ENCODE peak calls at places on chromosomes 11 and 22, in ten cellular contexts. I is DMS153; Z is fibroblast of the aortic adventitia; O is EL; U is activated CD4-positive, CD25-positive, alpha-beta regulatory T cell; V is NCI-H510A treated with DMSO at 0.1 percent for 48 hours; X is NCI-H146; G is stimulated activated CD4-positive, alpha-beta T cell treated with anti-CD3 and anti-CD28 coated beads, Interleukin-4, amount 100 ng/mL, for 48 hours; D is smooth muscle cell of the brain vasculature; P is PC-3. S is an unnamed sample.

GRCh38 chr11:83187463-83187862 is 6.0 kb upstream of the ANKRD42 start:
- DNase-seq in I (no peak), Z (no peak), O (no peak), U (no peak), V (no peak), X (no peak), G (no peak), D (no peak), P (no peak), S (no peak)

GRCh38 chr11:17077240-17077519 is 287 bp downstream of the RPS13 start:
- DNase-seq in I (no peak), Z (no peak), O (no peak), U (no peak), V (no peak), X (no peak), G (no peak), D (no peak), P (no peak), S (no peak)

GRCh38 chr11:66188580-66188979 is 79.9 kb upstream of the RAB1B start:
- DNase-seq in I (no peak), Z (peak), O (peak), U (no peak), V (no peak), X (no peak), G (no peak), D (no peak), P (peak), S (peak)

GRCh38 chr11:19953909-19954308 is 206.4 kb downstream of the DBX1 start:
- DNase-seq in I (peak), Z (peak), O (peak), U (no peak), V (peak), X (peak), G (no peak), D (peak), P (peak), S (peak)

GRCh38 chr11:18394928-18395734 is 768 bp downstream of the LDHA start:
- DNase-seq in I (no peak), Z (no peak), O (no peak), U (no peak), V (peak), X (peak), G (no peak), D (no peak), P (no peak), S (peak)

GRCh38 chr11:117872420-117872961 is 4.0 kb downstream of the FXYD6 start:
- DNase-seq in I (no peak), Z (no peak), O (no peak), U (no peak), V (no peak), X (no peak), G (no peak), D (no peak), P (no peak), S (no peak)

GRCh38 chr11:96267001-96267489 is 76.0 kb downstream of the MAML2 start:
- DNase-seq in I (no peak), Z (peak), O (no peak), U (no peak), V (no peak), X (no peak), G (no peak), D (no peak), P (no peak), S (no peak)

GRCh38 chr11:134626032-134626431 is 214.0 kb upstream of the B3GAT1 start:
- DNase-seq in I (no peak), Z (no peak), O (no peak), U (no peak), V (no peak), X (no peak), G (no peak), D (no peak), P (no peak), S (no peak)

GRCh38 chr22:21591695-21592094 is 24.2 kb downstream of the UBE2L3 start:
- DNase-seq in I (no peak), Z (no peak), O (no peak), U (no peak), V (no peak), X (no peak), G (no peak), D (no peak), P (peak), S (no peak)

GRCh38 chr11:44866301-44866700 is 84.4 kb downstream of the TP53I11 start:
- DNase-seq in I (no peak), Z (no peak), O (no peak), U (no peak), V (no peak), X (no peak), G (no peak), D (no peak), P (no peak), S (no peak)

GRCh38 chr11:61429346-61429690 is 457 bp downstream of the CPSF7 start:
- DNase-seq in I (peak), Z (peak), O (peak), U (peak), V (peak), X (peak), G (peak), D (no peak), P (peak), S (peak)

GRCh38 chr11:134063096-134063495 is 5.8 kb upstream of the JAM3 start:
- DNase-seq in I (no peak), Z (no peak), O (no peak), U (no peak), V (no peak), X (peak), G (no peak), D (no peak), P (no peak), S (no peak)

GRCh38 chr11:67468056-67468455 is 995 bp downstream of the TMEM134 start:
- DNase-seq in I (no peak), Z (peak), O (no peak), U (no peak), V (peak), X (peak), G (no peak), D (no peak), P (peak), S (no peak)

GRCh38 chr11:3108183-3108721 is 51.0 kb upstream of the CARS1 start:
- DNase-seq in I (no peak), Z (no peak), O (no peak), U (no peak), V (no peak), X (no peak), G (no peak), D (no peak), P (no peak), S (no peak)

GRCh38 chr22:24355574-24355973 is 71.8 kb upstream of the ADORA2A start:
- DNase-seq in I (no peak), Z (no peak), O (no peak), U (no peak), V (no peak), X (no peak), G (no peak), D (no peak), P (no peak), S (no peak)

GRCh38 chr22:37370306-37370979 is 56.8 kb downstream of the ELFN2 start:
- DNase-seq in I (no peak), Z (no peak), O (no peak), U (no peak), V (no peak), X (no peak), G (no peak), D (no peak), P (no peak), S (no peak)

GRCh38 chr11:68224606-68225005 is 11.5 kb upstream of the KMT5B start:
- DNase-seq in I (no peak), Z (no peak), O (no peak), U (no peak), V (no peak), X (no peak), G (no peak), D (no peak), P (no peak), S (no peak)

S was measured in brain microvascular endothelial cell.